ENCODE peak calls at places on chromosomes 5 and 9, in six cellular contexts. E, P, C, U, X and O are unnamed samples.

GRCh38 chr9:87812375-87813118 is 70.1 kb upstream of the SPATA31E1 start:
- DNase-seq in C (no peak), P (peak), E (peak), U (no peak), X (peak), O (peak)

GRCh38 chr9:128420651-128421473 is at the start of gene CERCAM:
- DNase-seq in U (no peak), C (peak), X (peak), P (peak), E (peak), O (peak)

GRCh38 chr5:36877667-36878420 is 1.3 kb downstream of the NIPBL start:
- DNase-seq in P (peak), C (no peak), E (peak), U (no peak), X (peak), O (peak)

GRCh38 chr9:128027166-128027539 is 40.0 kb downstream of the NAIF1 start:
- DNase-seq in C (no peak), P (no peak), E (no peak), X (no peak), U (no peak), O (peak)

GRCh38 chr5:64763948-64764503 is 4.5 kb downstream of the SREK1IP1 start:
- DNase-seq in U (no peak), P (no peak), C (no peak), X (no peak), E (no peak), O (no peak)

GRCh38 chr5:83608122-83608521 is 112.5 kb downstream of the HAPLN1 start:
- DNase-seq in C (no peak), U (no peak), P (peak), E (peak), X (peak), O (peak)

GRCh38 chr9:85483214-85483613 is 258.5 kb downstream of the AGTPBP1 start:
- DNase-seq in U (no peak), P (peak), C (no peak), X (no peak), E (no peak), O (no peak)

GRCh38 chr5:113663879-113664278 is 150.4 kb downstream of the YTHDC2 start:
- DNase-seq in U (no peak), P (peak), C (no peak), E (peak), X (peak), O (peak)

GRCh38 chr9:73810585-73811215 is 659.0 kb downstream of the ANXA1 start:
- DNase-seq in E (no peak), X (no peak), P (no peak), C (no peak), U (no peak), O (no peak)

DNA sequence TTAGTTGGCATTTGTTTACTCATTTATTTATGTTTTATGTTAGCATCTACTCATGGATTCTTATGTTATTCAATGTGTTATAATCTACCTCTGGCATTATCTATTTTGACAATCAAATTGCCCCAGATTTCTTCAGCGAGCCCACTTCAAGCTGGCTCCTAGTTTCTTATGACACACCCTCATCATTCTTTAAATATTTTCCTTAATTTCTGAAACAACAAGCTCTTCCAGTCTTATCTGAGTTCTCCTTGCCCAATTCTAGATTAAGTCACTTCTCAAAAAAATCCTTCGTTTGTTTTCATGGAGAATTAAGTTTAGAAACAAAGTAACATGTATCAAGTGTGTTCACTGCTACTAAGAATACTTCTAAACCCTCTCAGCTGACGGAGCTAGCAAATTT is 229.8 kb downstream of the SEMA5A start:
- DNase-seq in E (no peak), X (no peak), P (no peak), U (no peak), C (no peak), O (no peak)
- H3K4me3 ChIP-seq in E (no peak), X (no peak), P (no peak), U (no peak), C (no peak), O (no peak)

DNA sequence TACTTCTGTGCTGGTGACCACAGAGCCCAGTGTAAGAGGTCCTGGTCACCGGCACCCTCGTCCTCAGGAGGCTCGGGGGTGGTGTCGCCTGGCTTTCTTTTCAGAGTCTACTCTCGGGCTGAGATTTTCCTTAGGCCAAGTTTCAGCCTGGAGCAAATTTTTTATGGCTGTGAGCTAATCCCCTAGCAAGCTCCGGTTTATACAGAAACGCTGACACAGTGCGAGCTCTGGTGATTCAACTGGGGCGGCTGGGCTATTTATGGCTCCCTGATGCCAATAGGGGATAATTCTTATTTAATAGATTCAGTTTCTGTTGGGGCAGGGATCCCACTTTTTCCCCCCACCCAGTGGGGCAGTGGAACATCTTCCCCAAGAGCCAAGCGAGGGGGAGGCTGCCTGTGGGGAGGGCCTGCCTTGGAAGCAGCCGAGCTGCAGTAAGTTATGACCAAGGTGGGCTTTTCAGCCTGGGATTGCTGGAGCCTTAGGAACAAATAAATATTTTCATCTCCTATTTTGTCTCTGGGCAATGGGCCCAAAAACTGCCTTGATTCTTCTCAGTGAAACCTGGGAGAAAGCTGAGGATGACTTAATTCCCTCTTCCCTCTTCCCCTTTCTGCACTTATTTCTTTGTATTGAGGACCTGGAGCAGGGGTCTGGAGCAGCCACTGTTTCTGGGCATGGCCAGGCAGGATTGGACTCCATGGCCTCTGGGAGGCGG is 129.0 kb downstream of the MACROH2A1 start:
- DNase-seq in C (no peak), X (peak), E (peak), U (no peak), P (no peak), O (no peak)
- H3K4me3 ChIP-seq in C (no peak), X (no peak), E (no peak), U (no peak), P (no peak), O (no peak)

GRCh38 chr5:104344809-104345512 is 782.4 kb upstream of the NUDT12 start:
- DNase-seq in U (no peak), C (no peak), P (peak), X (peak), E (peak), O (no peak)

GRCh38 chr5:104347119-104347708 is 784.6 kb upstream of the NUDT12 start:
- DNase-seq in U (no peak), E (peak), C (no peak), P (peak), X (peak), O (peak)

GRCh38 chr5:104345513-104345823 is 782.9 kb upstream of the NUDT12 start:
- DNase-seq in U (no peak), C (no peak), E (no peak), X (no peak), P (no peak), O (peak)
- H3K4me3 ChIP-seq in U (no peak), C (no peak), E (no peak), X (peak), P (no peak), O (no peak)

DNA sequence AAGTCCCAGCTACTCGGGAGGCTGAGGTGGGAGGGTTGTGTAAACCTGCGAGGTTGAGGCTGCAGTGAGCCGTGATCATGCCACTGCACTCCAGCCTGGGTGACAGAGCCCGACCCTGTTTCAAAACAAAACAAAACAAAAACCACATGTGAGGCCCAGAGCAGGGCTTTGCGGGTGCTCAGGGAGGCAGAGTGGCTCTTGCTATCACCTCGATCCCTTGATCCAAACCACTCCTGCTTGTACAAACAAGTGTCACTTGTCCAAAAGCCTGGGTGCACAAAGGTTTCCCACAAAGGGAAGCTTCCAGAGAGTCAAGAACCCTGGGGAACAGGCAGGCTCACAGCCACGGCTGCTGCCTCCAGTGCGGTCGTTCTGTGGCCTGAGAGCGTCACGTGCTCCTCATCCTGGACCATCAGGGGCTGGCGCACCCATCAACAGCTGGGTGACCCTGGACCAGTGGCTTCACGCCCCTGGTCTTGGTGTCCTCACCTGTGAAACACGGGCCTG is 162.7 kb downstream of the C9orf50 start:
- DNase-seq in P (no peak), C (peak), E (no peak), U (no peak), X (peak), O (peak)
- H3K4me3 ChIP-seq in P (no peak), C (no peak), E (no peak), U (no peak), X (no peak), O (no peak)

GRCh38 chr5:180122875-180123274 is 51.3 kb upstream of the RNF130 start:
- DNase-seq in C (no peak), E (no peak), P (no peak), X (no peak), U (no peak), O (no peak)
- H3K4me3 ChIP-seq in C (no peak), E (no peak), P (no peak), X (no peak), U (no peak), O (no peak)

GRCh38 chr9:99814359-99814758 is 7.3 kb upstream of the NR4A3 start:
- DNase-seq in E (no peak), C (no peak), X (no peak), U (no peak), P (no peak), O (no peak)
- H3K4me3 ChIP-seq in E (no peak), C (no peak), X (no peak), U (no peak), P (no peak), O (no peak)